ENCODE peak calls at places on chromosomes 5 and 9, in six cellular contexts. One of them, this sample, is unnamed. For H3K27me3 and H3K4me1, the result is how much of the 10 kb centered on the place peaks cover.

GRCh38 chr9:23117621-23118020 is 671.0 kb downstream of the DMRTA1 start:
- DNase-seq in aorta: no peak
- DNase-seq in IMR-90: peak
- DNase-seq in hepatocyte: peak
- DNase-seq in ovary: no peak
- DNase-seq in heart left ventricle: no peak
- DNase-seq in this sample: no peak

GRCh38 chr5:151596839-151597539 is 5.9 kb upstream of the FAT2 start:
- DNase-seq in hepatocyte: peak
- DNase-seq in heart left ventricle: peak
- DNase-seq in IMR-90: no peak
- DNase-seq in aorta: no peak
- DNase-seq in ovary: no peak
- DNase-seq in this sample: no peak

GRCh38 chr9:75866273-75866871 is 24.1 kb upstream of the PCSK5 start:
- DNase-seq in IMR-90: peak
- DNase-seq in heart left ventricle: no peak
- DNase-seq in aorta: no peak
- DNase-seq in ovary: peak
- DNase-seq in hepatocyte: peak
- DNase-seq in this sample: no peak

GRCh38 chr9:89407070-89407469 is 88.8 kb downstream of the SECISBP2 start:
- DNase-seq in ovary: no peak
- DNase-seq in hepatocyte: no peak
- DNase-seq in heart left ventricle: no peak
- DNase-seq in IMR-90: no peak
- DNase-seq in aorta: no peak
- DNase-seq in this sample: no peak

GRCh38 chr5:43121565-43122484 is 1.1 kb downstream of the ZNF131 start:
- DNase-seq in IMR-90: peak
- DNase-seq in aorta: no peak
- DNase-seq in hepatocyte: peak
- DNase-seq in heart left ventricle: no peak
- DNase-seq in ovary: peak
- DNase-seq in this sample: no peak

GRCh38 chr9:92384373-92384772 is 20.0 kb downstream of the OGN start:
- DNase-seq in hepatocyte: no peak
- DNase-seq in heart left ventricle: no peak
- DNase-seq in IMR-90: peak
- DNase-seq in ovary: no peak
- DNase-seq in aorta: no peak
- DNase-seq in this sample: no peak

GRCh38 chr9:113328045-113328782 is 11.9 kb downstream of the WDR31 start:
- DNase-seq in hepatocyte: no peak
- DNase-seq in ovary: no peak
- DNase-seq in aorta: no peak
- DNase-seq in IMR-90: no peak
- DNase-seq in heart left ventricle: no peak
- DNase-seq in this sample: no peak

GRCh38 chr9:86202338-86202882 is 57.0 kb downstream of the C9orf153 start:
- DNase-seq in ovary: no peak
- DNase-seq in aorta: no peak
- DNase-seq in IMR-90: peak
- DNase-seq in heart left ventricle: no peak
- DNase-seq in hepatocyte: peak
- DNase-seq in this sample: peak

GRCh38 chr9:4228142-4228541 is 71.7 kb downstream of the GLIS3 start:
- DNase-seq in aorta: no peak
- DNase-seq in hepatocyte: no peak
- DNase-seq in ovary: no peak
- DNase-seq in heart left ventricle: no peak
- DNase-seq in IMR-90: no peak
- DNase-seq in this sample: no peak

GRCh38 chr9:124968238-124968637 is 27.4 kb upstream of the GOLGA1 start:
- DNase-seq in aorta: no peak
- DNase-seq in IMR-90: no peak
- DNase-seq in ovary: no peak
- DNase-seq in hepatocyte: no peak
- DNase-seq in heart left ventricle: no peak
- DNase-seq in this sample: no peak

GRCh38 chr5:132766806-132767055 is 10.3 kb downstream of the SEPTIN8 start:
- DNase-seq in heart left ventricle: no peak
- DNase-seq in ovary: no peak
- DNase-seq in aorta: no peak
- DNase-seq in hepatocyte: no peak
- DNase-seq in IMR-90: no peak
- DNase-seq in this sample: no peak

GRCh38 chr5:80967500-80968181 is 7.5 kb downstream of the RASGRF2 start:
- DNase-seq in IMR-90: peak
- DNase-seq in hepatocyte: peak
- DNase-seq in heart left ventricle: no peak
- DNase-seq in aorta: no peak
- DNase-seq in ovary: peak
- DNase-seq in this sample: no peak

GRCh38 chr9:115786321-115786720 is 367.3 kb upstream of the PAPPA start:
- DNase-seq in hepatocyte: no peak
- DNase-seq in aorta: no peak
- DNase-seq in ovary: no peak
- DNase-seq in heart left ventricle: no peak
- DNase-seq in IMR-90: peak
- DNase-seq in this sample: no peak

GRCh38 chr9:135552698-135553161 is 6.8 kb downstream of the OBP2A start:
- DNase-seq in IMR-90: no peak
- DNase-seq in heart left ventricle: no peak
- DNase-seq in aorta: no peak
- DNase-seq in ovary: no peak
- DNase-seq in hepatocyte: no peak
- DNase-seq in this sample: no peak

GRCh38 chr9:2602704-2603116 is 18.9 kb upstream of the VLDLR start:
- DNase-seq in aorta: no peak
- DNase-seq in hepatocyte: peak
- DNase-seq in ovary: no peak
- DNase-seq in IMR-90: peak
- DNase-seq in heart left ventricle: no peak
- DNase-seq in this sample: no peak

GRCh38 chr9:112125961-112126388 is 49.1 kb downstream of the SUSD1 start:
- DNase-seq in ovary: no peak
- DNase-seq in hepatocyte: no peak
- DNase-seq in IMR-90: peak
- DNase-seq in aorta: no peak
- DNase-seq in heart left ventricle: no peak
- DNase-seq in this sample: no peak

GRCh38 chr9:89635816-89636215 is 31.0 kb downstream of the GADD45G start:
- DNase-seq in heart left ventricle: peak
- DNase-seq in hepatocyte: no peak
- DNase-seq in aorta: no peak
- DNase-seq in ovary: no peak
- DNase-seq in IMR-90: no peak
- DNase-seq in this sample: no peak

GRCh38 chr9:134407123-134407779 is 81.0 kb downstream of the RXRA start:
- DNase-seq in IMR-90: peak
- DNase-seq in heart left ventricle: peak
- DNase-seq in ovary: peak
- DNase-seq in aorta: peak
- DNase-seq in hepatocyte: peak
- DNase-seq in this sample: peak

GRCh38 chr5:151023651-151024050 is 3.3 kb downstream of the GPX3 start:
- DNase-seq in ovary: peak
- DNase-seq in aorta: peak
- DNase-seq in IMR-90: no peak
- DNase-seq in heart left ventricle: peak
- DNase-seq in hepatocyte: no peak
- DNase-seq in this sample: no peak

GRCh38 chr5:102718819-102719218 is 36.3 kb upstream of the PAM start:
- DNase-seq in hepatocyte: no peak
- DNase-seq in IMR-90: no peak
- DNase-seq in ovary: no peak
- DNase-seq in heart left ventricle: no peak
- DNase-seq in aorta: no peak
- DNase-seq in this sample: no peak

GRCh38 chr9:135514342-135515082 is 6.7 kb upstream of the LCN1 start:
- DNase-seq in heart left ventricle: no peak
- DNase-seq in hepatocyte: no peak
- DNase-seq in aorta: no peak
- DNase-seq in ovary: no peak
- DNase-seq in IMR-90: no peak
- DNase-seq in this sample: no peak

GRCh38 chr5:168382421-168382820 is 91.0 kb downstream of the WWC1 start:
- DNase-seq in aorta: no peak
- DNase-seq in hepatocyte: no peak
- DNase-seq in heart left ventricle: no peak
- DNase-seq in ovary: no peak
- DNase-seq in IMR-90: no peak
- DNase-seq in this sample: no peak

GRCh38 chr9:83569326-83569725 is 31.1 kb upstream of the FRMD3 start:
- DNase-seq in hepatocyte: no peak
- DNase-seq in IMR-90: no peak
- DNase-seq in heart left ventricle: no peak
- DNase-seq in aorta: no peak
- DNase-seq in ovary: no peak
- DNase-seq in this sample: no peak

GRCh38 chr9:31089822-31090221 is 1294.6 kb upstream of the ACO1 start:
- DNase-seq in hepatocyte: no peak
- DNase-seq in ovary: no peak
- DNase-seq in IMR-90: peak
- DNase-seq in aorta: no peak
- DNase-seq in heart left ventricle: no peak
- DNase-seq in this sample: no peak

GRCh38 chr5:143033535-143034260 is 263.5 kb downstream of the ARHGAP26 start:
- DNase-seq in aorta: no peak
- DNase-seq in IMR-90: peak
- DNase-seq in hepatocyte: no peak
- DNase-seq in heart left ventricle: no peak
- DNase-seq in ovary: no peak
- DNase-seq in this sample: no peak

GRCh38 chr5:94359880-94360279 is 258.5 kb downstream of the KIAA0825 start:
- DNase-seq in hepatocyte: no peak
- DNase-seq in heart left ventricle: no peak
- DNase-seq in ovary: no peak
- DNase-seq in IMR-90: no peak
- DNase-seq in aorta: no peak
- DNase-seq in this sample: no peak
- H3K4me3 ChIP-seq in hepatocyte: no peak
- H3K4me3 ChIP-seq in heart left ventricle: no peak
- H3K4me3 ChIP-seq in ovary: no peak
- H3K4me3 ChIP-seq in IMR-90: no peak
- H3K4me3 ChIP-seq in aorta: no peak
- H3K4me3 ChIP-seq in this sample: no peak

GRCh38 chr9:126514037-126514821 is 99.5 kb upstream of the LMX1B start:
- DNase-seq in ovary: peak
- DNase-seq in heart left ventricle: peak
- DNase-seq in aorta: peak
- DNase-seq in IMR-90: peak
- DNase-seq in hepatocyte: peak
- DNase-seq in this sample: peak
- H3K27me3 ChIP-seq in ovary: under half
- H3K27me3 ChIP-seq in heart left ventricle: under half
- H3K27me3 ChIP-seq in aorta: under half
- H3K27me3 ChIP-seq in IMR-90: under half
- H3K27me3 ChIP-seq in hepatocyte: half or more
- H3K27me3 ChIP-seq in this sample: under half

DNA sequence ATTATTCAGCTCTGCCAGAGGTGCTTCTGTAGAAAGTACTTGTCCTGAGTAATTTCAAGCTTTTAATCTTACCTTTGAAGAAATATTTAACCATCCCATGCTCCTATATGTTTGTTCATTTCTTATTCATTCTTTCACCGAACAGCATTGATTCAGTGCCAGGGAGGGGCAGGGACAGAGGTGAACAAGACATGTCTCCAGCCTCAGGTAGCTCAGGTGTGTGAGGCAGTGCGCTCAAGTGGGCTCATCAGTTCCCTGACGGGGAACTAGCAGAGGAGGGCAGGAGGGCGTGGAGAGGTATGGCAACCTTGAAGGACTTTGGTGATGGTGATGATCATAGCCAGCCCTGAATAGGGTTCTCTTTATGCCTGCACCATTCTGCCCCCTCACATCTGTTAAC is 25.9 kb downstream of the ERGIC1 start:
- DNase-seq in aorta: no peak
- DNase-seq in ovary: no peak
- DNase-seq in heart left ventricle: no peak
- DNase-seq in hepatocyte: no peak
- DNase-seq in IMR-90: no peak
- DNase-seq in this sample: no peak
- H3K4me1 ChIP-seq in aorta: under half
- H3K4me1 ChIP-seq in ovary: under half
- H3K4me1 ChIP-seq in heart left ventricle: half or more
- H3K4me1 ChIP-seq in hepatocyte: under half
- H3K4me1 ChIP-seq in IMR-90: half or more
- H3K4me1 ChIP-seq in this sample: under half

GRCh38 chr5:141882594-141883183 is 4.5 kb upstream of the PCDH1 start:
- DNase-seq in hepatocyte: peak
- DNase-seq in ovary: no peak
- DNase-seq in aorta: no peak
- DNase-seq in heart left ventricle: no peak
- DNase-seq in IMR-90: no peak
- DNase-seq in this sample: no peak

GRCh38 chr5:141879941-141880738 is 1.9 kb upstream of the PCDH1 start:
- DNase-seq in ovary: no peak
- DNase-seq in hepatocyte: peak
- DNase-seq in IMR-90: no peak
- DNase-seq in aorta: no peak
- DNase-seq in heart left ventricle: no peak
- DNase-seq in this sample: no peak

GRCh38 chr5:141878771-141879759 is 855 bp upstream of the PCDH1 start:
- DNase-seq in hepatocyte: peak
- DNase-seq in IMR-90: peak
- DNase-seq in aorta: peak
- DNase-seq in ovary: peak
- DNase-seq in heart left ventricle: peak
- DNase-seq in this sample: peak

GRCh38 chr5:141881886-141882285 is 3.7 kb upstream of the PCDH1 start:
- DNase-seq in heart left ventricle: no peak
- DNase-seq in IMR-90: no peak
- DNase-seq in ovary: no peak
- DNase-seq in hepatocyte: peak
- DNase-seq in aorta: no peak
- DNase-seq in this sample: no peak

DNA sequence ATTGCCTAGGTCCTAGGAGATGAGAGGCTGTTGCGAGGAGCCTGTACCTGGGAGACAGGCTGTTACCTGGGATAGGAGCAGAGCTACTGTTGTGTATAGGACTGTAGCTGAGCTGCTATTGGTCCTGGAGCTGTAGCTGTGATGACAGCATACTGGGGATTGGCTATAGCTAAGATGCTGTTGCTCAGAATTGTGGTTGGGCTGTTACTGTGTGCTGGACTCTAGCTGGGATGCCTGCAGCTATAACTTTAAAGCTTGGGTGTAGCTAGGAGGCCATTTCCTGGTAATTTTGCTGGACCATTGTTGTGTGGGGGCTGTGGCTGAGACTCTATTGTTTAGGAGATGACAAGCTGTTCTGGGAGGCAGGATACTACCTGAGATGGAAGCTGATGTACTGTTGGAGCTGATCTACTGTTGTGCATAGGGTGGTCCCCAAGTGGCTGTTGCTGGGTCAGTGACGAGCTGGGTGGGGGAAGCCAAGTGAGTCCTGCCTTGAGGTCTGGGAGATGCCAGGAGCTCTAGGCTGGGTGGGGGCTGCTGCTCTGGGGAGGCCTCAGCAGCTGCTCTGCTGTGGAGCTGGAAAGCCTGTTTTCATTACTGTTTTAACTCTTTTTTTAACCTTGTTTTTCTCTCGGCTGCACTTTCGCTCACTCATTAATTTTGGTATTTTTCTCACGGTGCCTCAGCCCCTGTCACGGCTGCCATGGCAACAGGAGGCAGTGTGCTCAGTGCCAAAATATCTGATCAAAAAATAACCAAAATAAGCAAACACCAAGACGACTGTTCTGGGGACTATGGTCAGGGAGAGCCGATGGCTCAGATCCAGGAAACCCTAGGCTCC is 3.0 kb upstream of the PCDH1 start:
- DNase-seq in heart left ventricle: peak
- DNase-seq in ovary: no peak
- DNase-seq in hepatocyte: peak
- DNase-seq in IMR-90: no peak
- DNase-seq in aorta: no peak
- DNase-seq in this sample: no peak
- H3K4me3 ChIP-seq in heart left ventricle: no peak
- H3K4me3 ChIP-seq in ovary: no peak
- H3K4me3 ChIP-seq in hepatocyte: no peak
- H3K4me3 ChIP-seq in IMR-90: no peak
- H3K4me3 ChIP-seq in aorta: no peak
- H3K4me3 ChIP-seq in this sample: no peak